ENCODE peak calls at places on chromosome 13, in nine cellular contexts. One of them, this sample, is unnamed.

GRCh38 chr13:108342369-108343289 is 73.1 kb downstream of the TNFSF13B start:
- DNase-seq in left ventricle myocardium inferior: no peak
- DNase-seq in stimulated activated CD4-positive, alpha-beta T cell treated with anti-CD3 and anti-CD28 coated beads, Interleukin-12 subunit alpha, Interleukin-12 subunit beta, amount 100 ng/mL, for 24 hours: no peak
- DNase-seq in ascending aorta: no peak
- DNase-seq in stimulated activated CD8-positive, alpha-beta memory T cell treated with anti-CD3 and anti-CD28 coated beads, Interleukin-15, amount 100 ng/mL, for 4 hours: no peak
- DNase-seq in DMS79: no peak
- DNase-seq in thoracic aorta: no peak
- DNase-seq in KBM-7: peak
- DNase-seq in T-helper 2 cell: no peak
- DNase-seq in this sample: no peak

GRCh38 chr13:101343128-101343787 is 73.0 kb downstream of the NALCN start:
- DNase-seq in KBM-7: no peak
- DNase-seq in stimulated activated CD4-positive, alpha-beta T cell treated with anti-CD3 and anti-CD28 coated beads, Interleukin-12 subunit alpha, Interleukin-12 subunit beta, amount 100 ng/mL, for 24 hours: no peak
- DNase-seq in left ventricle myocardium inferior: no peak
- DNase-seq in DMS79: no peak
- DNase-seq in thoracic aorta: no peak
- DNase-seq in stimulated activated CD8-positive, alpha-beta memory T cell treated with anti-CD3 and anti-CD28 coated beads, Interleukin-15, amount 100 ng/mL, for 4 hours: no peak
- DNase-seq in ascending aorta: no peak
- DNase-seq in T-helper 2 cell: no peak
- DNase-seq in this sample: no peak

GRCh38 chr13:111202745-111203144 is 87.6 kb downstream of the ARHGEF7 start:
- DNase-seq in T-helper 2 cell: no peak
- DNase-seq in thoracic aorta: no peak
- DNase-seq in ascending aorta: no peak
- DNase-seq in DMS79: no peak
- DNase-seq in stimulated activated CD4-positive, alpha-beta T cell treated with anti-CD3 and anti-CD28 coated beads, Interleukin-12 subunit alpha, Interleukin-12 subunit beta, amount 100 ng/mL, for 24 hours: no peak
- DNase-seq in stimulated activated CD8-positive, alpha-beta memory T cell treated with anti-CD3 and anti-CD28 coated beads, Interleukin-15, amount 100 ng/mL, for 4 hours: no peak
- DNase-seq in left ventricle myocardium inferior: no peak
- DNase-seq in KBM-7: peak
- DNase-seq in this sample: no peak

GRCh38 chr13:100542546-100543156 is 45.9 kb downstream of the GGACT start:
- DNase-seq in thoracic aorta: no peak
- DNase-seq in stimulated activated CD8-positive, alpha-beta memory T cell treated with anti-CD3 and anti-CD28 coated beads, Interleukin-15, amount 100 ng/mL, for 4 hours: no peak
- DNase-seq in T-helper 2 cell: no peak
- DNase-seq in DMS79: peak
- DNase-seq in stimulated activated CD4-positive, alpha-beta T cell treated with anti-CD3 and anti-CD28 coated beads, Interleukin-12 subunit alpha, Interleukin-12 subunit beta, amount 100 ng/mL, for 24 hours: no peak
- DNase-seq in KBM-7: peak
- DNase-seq in left ventricle myocardium inferior: no peak
- DNase-seq in ascending aorta: no peak
- DNase-seq in this sample: no peak

GRCh38 chr13:48873598-48873997 is 102.1 kb upstream of the FNDC3A start:
- DNase-seq in thoracic aorta: no peak
- DNase-seq in stimulated activated CD4-positive, alpha-beta T cell treated with anti-CD3 and anti-CD28 coated beads, Interleukin-12 subunit alpha, Interleukin-12 subunit beta, amount 100 ng/mL, for 24 hours: no peak
- DNase-seq in left ventricle myocardium inferior: no peak
- DNase-seq in ascending aorta: no peak
- DNase-seq in KBM-7: no peak
- DNase-seq in DMS79: no peak
- DNase-seq in stimulated activated CD8-positive, alpha-beta memory T cell treated with anti-CD3 and anti-CD28 coated beads, Interleukin-15, amount 100 ng/mL, for 4 hours: no peak
- DNase-seq in T-helper 2 cell: no peak
- DNase-seq in this sample: no peak

GRCh38 chr13:101916108-101916757 is 463.8 kb downstream of the ITGBL1 start:
- DNase-seq in ascending aorta: no peak
- DNase-seq in DMS79: peak
- DNase-seq in left ventricle myocardium inferior: peak
- DNase-seq in KBM-7: no peak
- DNase-seq in stimulated activated CD4-positive, alpha-beta T cell treated with anti-CD3 and anti-CD28 coated beads, Interleukin-12 subunit alpha, Interleukin-12 subunit beta, amount 100 ng/mL, for 24 hours: no peak
- DNase-seq in stimulated activated CD8-positive, alpha-beta memory T cell treated with anti-CD3 and anti-CD28 coated beads, Interleukin-15, amount 100 ng/mL, for 4 hours: no peak
- DNase-seq in thoracic aorta: no peak
- DNase-seq in T-helper 2 cell: no peak
- DNase-seq in this sample: no peak

GRCh38 chr13:32674503-32674902 is 88.3 kb downstream of the PDS5B start:
- DNase-seq in T-helper 2 cell: no peak
- DNase-seq in stimulated activated CD8-positive, alpha-beta memory T cell treated with anti-CD3 and anti-CD28 coated beads, Interleukin-15, amount 100 ng/mL, for 4 hours: no peak
- DNase-seq in left ventricle myocardium inferior: no peak
- DNase-seq in thoracic aorta: no peak
- DNase-seq in KBM-7: no peak
- DNase-seq in stimulated activated CD4-positive, alpha-beta T cell treated with anti-CD3 and anti-CD28 coated beads, Interleukin-12 subunit alpha, Interleukin-12 subunit beta, amount 100 ng/mL, for 24 hours: no peak
- DNase-seq in DMS79: no peak
- DNase-seq in ascending aorta: no peak
- DNase-seq in this sample: no peak

GRCh38 chr13:110575322-110576069 is 14.0 kb upstream of the RAB20 start:
- DNase-seq in ascending aorta: no peak
- DNase-seq in left ventricle myocardium inferior: peak
- DNase-seq in stimulated activated CD4-positive, alpha-beta T cell treated with anti-CD3 and anti-CD28 coated beads, Interleukin-12 subunit alpha, Interleukin-12 subunit beta, amount 100 ng/mL, for 24 hours: no peak
- DNase-seq in stimulated activated CD8-positive, alpha-beta memory T cell treated with anti-CD3 and anti-CD28 coated beads, Interleukin-15, amount 100 ng/mL, for 4 hours: no peak
- DNase-seq in DMS79: no peak
- DNase-seq in thoracic aorta: no peak
- DNase-seq in T-helper 2 cell: no peak
- DNase-seq in KBM-7: peak
- DNase-seq in this sample: no peak

GRCh38 chr13:46022476-46022875 is 30.1 kb downstream of the ZC3H13 start:
- DNase-seq in KBM-7: no peak
- DNase-seq in ascending aorta: no peak
- DNase-seq in stimulated activated CD8-positive, alpha-beta memory T cell treated with anti-CD3 and anti-CD28 coated beads, Interleukin-15, amount 100 ng/mL, for 4 hours: no peak
- DNase-seq in T-helper 2 cell: no peak
- DNase-seq in left ventricle myocardium inferior: no peak
- DNase-seq in stimulated activated CD4-positive, alpha-beta T cell treated with anti-CD3 and anti-CD28 coated beads, Interleukin-12 subunit alpha, Interleukin-12 subunit beta, amount 100 ng/mL, for 24 hours: no peak
- DNase-seq in thoracic aorta: no peak
- DNase-seq in DMS79: no peak
- DNase-seq in this sample: no peak